ENCODE peak calls at places on chromosomes 7 and 10, in ten cellular contexts. One of them, this sample, is unnamed.

GRCh38 chr7:93923946-93924345 is 2.4 kb downstream of the GNG11 start:
- DNase-seq in iris pigment epithelial cell: peak; percentile 16
- DNase-seq in kidney: no peak
- DNase-seq in activated CD4-positive, alpha-beta T cell treated with anti-CD3 and anti-CD28 coated beads, Interleukin-2, amount 50 U/mL, for 48 hours: no peak
- DNase-seq in RPMI7951: no peak
- DNase-seq in DMS153: no peak
- DNase-seq in iPS DF 6.9: no peak
- DNase-seq in epithelial cell of esophagus: no peak
- DNase-seq in GM20000: no peak
- DNase-seq in NCI-H524: no peak
- DNase-seq in this sample: no peak

GRCh38 chr10:91340613-91341362 is 69.4 kb upstream of the HECTD2 start:
- DNase-seq in iris pigment epithelial cell: peak; percentile 88
- DNase-seq in kidney: no peak
- DNase-seq in activated CD4-positive, alpha-beta T cell treated with anti-CD3 and anti-CD28 coated beads, Interleukin-2, amount 50 U/mL, for 48 hours: no peak
- DNase-seq in RPMI7951: peak; percentile 96
- DNase-seq in DMS153: no peak
- DNase-seq in iPS DF 6.9: no peak
- DNase-seq in epithelial cell of esophagus: peak; percentile 98
- DNase-seq in GM20000: no peak
- DNase-seq in NCI-H524: no peak
- DNase-seq in this sample: no peak

GRCh38 chr7:151245360-151246160 is 2.9 kb downstream of the SMARCD3 start:
- DNase-seq in iris pigment epithelial cell: no peak
- DNase-seq in kidney: peak; percentile 80
- DNase-seq in activated CD4-positive, alpha-beta T cell treated with anti-CD3 and anti-CD28 coated beads, Interleukin-2, amount 50 U/mL, for 48 hours: peak; percentile 62
- DNase-seq in RPMI7951: no peak
- DNase-seq in DMS153: no peak
- DNase-seq in iPS DF 6.9: no peak
- DNase-seq in epithelial cell of esophagus: peak; percentile 21
- DNase-seq in GM20000: peak; percentile 92
- DNase-seq in NCI-H524: peak; percentile 65
- DNase-seq in this sample: peak; percentile 78

GRCh38 chr7:157609516-157609915 is 272.7 kb downstream of the DNAJB6 start:
- DNase-seq in iris pigment epithelial cell: no peak
- DNase-seq in kidney: no peak
- DNase-seq in activated CD4-positive, alpha-beta T cell treated with anti-CD3 and anti-CD28 coated beads, Interleukin-2, amount 50 U/mL, for 48 hours: no peak
- DNase-seq in RPMI7951: no peak
- DNase-seq in DMS153: no peak
- DNase-seq in iPS DF 6.9: no peak
- DNase-seq in epithelial cell of esophagus: no peak
- DNase-seq in GM20000: no peak
- DNase-seq in NCI-H524: no peak
- DNase-seq in this sample: no peak

GRCh38 chr10:113056030-113056429 is 106.0 kb downstream of the TCF7L2 start:
- DNase-seq in iris pigment epithelial cell: no peak
- DNase-seq in kidney: no peak
- DNase-seq in activated CD4-positive, alpha-beta T cell treated with anti-CD3 and anti-CD28 coated beads, Interleukin-2, amount 50 U/mL, for 48 hours: no peak
- DNase-seq in RPMI7951: peak; percentile 27
- DNase-seq in DMS153: no peak
- DNase-seq in iPS DF 6.9: no peak
- DNase-seq in epithelial cell of esophagus: no peak
- DNase-seq in GM20000: no peak
- DNase-seq in NCI-H524: no peak
- DNase-seq in this sample: no peak

GRCh38 chr7:118858651-118859149 is 634.2 kb downstream of the ANKRD7 start:
- DNase-seq in iris pigment epithelial cell: no peak
- DNase-seq in kidney: peak; percentile 58
- DNase-seq in activated CD4-positive, alpha-beta T cell treated with anti-CD3 and anti-CD28 coated beads, Interleukin-2, amount 50 U/mL, for 48 hours: no peak
- DNase-seq in RPMI7951: no peak
- DNase-seq in DMS153: no peak
- DNase-seq in iPS DF 6.9: no peak
- DNase-seq in epithelial cell of esophagus: no peak
- DNase-seq in GM20000: no peak
- DNase-seq in NCI-H524: no peak
- DNase-seq in this sample: no peak

GRCh38 chr10:29811751-29812427 is 177.1 kb upstream of the SVIL start:
- DNase-seq in iris pigment epithelial cell: peak; percentile 95
- DNase-seq in kidney: no peak
- DNase-seq in activated CD4-positive, alpha-beta T cell treated with anti-CD3 and anti-CD28 coated beads, Interleukin-2, amount 50 U/mL, for 48 hours: peak; percentile 8
- DNase-seq in RPMI7951: peak; percentile 95
- DNase-seq in DMS153: no peak
- DNase-seq in iPS DF 6.9: no peak
- DNase-seq in epithelial cell of esophagus: peak; percentile 86
- DNase-seq in GM20000: no peak
- DNase-seq in NCI-H524: no peak
- DNase-seq in this sample: peak; percentile 47

GRCh38 chr7:1140481-1141104 is 19.4 kb downstream of the ZFAND2A start:
- DNase-seq in iris pigment epithelial cell: no peak
- DNase-seq in kidney: peak; percentile 35
- DNase-seq in activated CD4-positive, alpha-beta T cell treated with anti-CD3 and anti-CD28 coated beads, Interleukin-2, amount 50 U/mL, for 48 hours: no peak
- DNase-seq in RPMI7951: no peak
- DNase-seq in DMS153: no peak
- DNase-seq in iPS DF 6.9: no peak
- DNase-seq in epithelial cell of esophagus: no peak
- DNase-seq in GM20000: no peak
- DNase-seq in NCI-H524: no peak
- DNase-seq in this sample: no peak

GRCh38 chr10:78568664-78569063 is 500.1 kb upstream of the ZMIZ1 start:
- DNase-seq in iris pigment epithelial cell: no peak
- DNase-seq in kidney: no peak
- DNase-seq in activated CD4-positive, alpha-beta T cell treated with anti-CD3 and anti-CD28 coated beads, Interleukin-2, amount 50 U/mL, for 48 hours: no peak
- DNase-seq in RPMI7951: no peak
- DNase-seq in DMS153: no peak
- DNase-seq in iPS DF 6.9: no peak
- DNase-seq in epithelial cell of esophagus: no peak
- DNase-seq in GM20000: no peak
- DNase-seq in NCI-H524: no peak
- DNase-seq in this sample: no peak

GRCh38 chr10:99775850-99776249 is 6.6 kb upstream of the ABCC2 start:
- DNase-seq in iris pigment epithelial cell: peak; percentile 88
- DNase-seq in kidney: no peak
- DNase-seq in activated CD4-positive, alpha-beta T cell treated with anti-CD3 and anti-CD28 coated beads, Interleukin-2, amount 50 U/mL, for 48 hours: no peak
- DNase-seq in RPMI7951: peak; percentile 78
- DNase-seq in DMS153: no peak
- DNase-seq in iPS DF 6.9: no peak
- DNase-seq in epithelial cell of esophagus: peak; percentile 86
- DNase-seq in GM20000: no peak
- DNase-seq in NCI-H524: no peak
- DNase-seq in this sample: no peak

GRCh38 chr7:152395115-152395514 is 40.7 kb downstream of the KMT2C start:
- DNase-seq in iris pigment epithelial cell: peak; percentile 88
- DNase-seq in kidney: no peak
- DNase-seq in activated CD4-positive, alpha-beta T cell treated with anti-CD3 and anti-CD28 coated beads, Interleukin-2, amount 50 U/mL, for 48 hours: no peak
- DNase-seq in RPMI7951: peak; percentile 33
- DNase-seq in DMS153: no peak
- DNase-seq in iPS DF 6.9: no peak
- DNase-seq in epithelial cell of esophagus: no peak
- DNase-seq in GM20000: no peak
- DNase-seq in NCI-H524: no peak
- DNase-seq in this sample: no peak

GRCh38 chr10:80472234-80473095 is 18.4 kb downstream of the TSPAN14 start:
- DNase-seq in iris pigment epithelial cell: peak; percentile 93
- DNase-seq in kidney: no peak
- DNase-seq in activated CD4-positive, alpha-beta T cell treated with anti-CD3 and anti-CD28 coated beads, Interleukin-2, amount 50 U/mL, for 48 hours: no peak
- DNase-seq in RPMI7951: peak; percentile 82
- DNase-seq in DMS153: no peak
- DNase-seq in iPS DF 6.9: no peak
- DNase-seq in epithelial cell of esophagus: peak; percentile 96
- DNase-seq in GM20000: peak; percentile 72
- DNase-seq in NCI-H524: no peak
- DNase-seq in this sample: no peak

This sample was measured in activated naive CD4-positive, alpha-beta T cell treated with anti-CD3 and anti-CD28 coated beads, Interleukin-2, amount 10 ng/mL, durations not matched to agents 7 days and 5 days.